ENCODE peak calls at places on chromosomes 6 and 20, in seven cellular contexts. D, M, Z, B, H, A and T are unnamed samples.

GRCh38 chr20:62585571-62585970 is 56.7 kb upstream of the SLCO4A1 start:
- DNase-seq in M (no peak), A (no peak), B (no peak), H (no peak), Z (peak; percentile 73), D (no peak), T (no peak)

GRCh38 chr20:32685541-32686529 is 12.1 kb upstream of the C20orf203 start:
- DNase-seq in M (peak; percentile 72), A (no peak), H (no peak), D (peak; percentile 46), Z (no peak), B (no peak), T (no peak)

GRCh38 chr20:63316502-63316921 is 23.5 kb downstream of the COL20A1 start:
- DNase-seq in Z (peak; percentile 66), H (no peak), B (no peak), A (no peak), M (peak; percentile 40), D (no peak), T (no peak)

GRCh38 chr20:62651285-62652021 is 9.2 kb downstream of the SLCO4A1 start:
- DNase-seq in D (peak; percentile 53), H (no peak), B (peak; percentile 88), A (peak; percentile 58), M (peak; percentile 76), Z (no peak), T (no peak)

GRCh38 chr6:52839124-52840055 is 1.2 kb downstream of the GSTA5 start:
- DNase-seq in D (no peak), B (peak; percentile 59), A (peak; percentile 92), Z (peak; percentile 32), H (peak; percentile 76), M (peak; percentile 52), T (peak; percentile 67)

GRCh38 chr6:106027760-106028159 is 58.4 kb upstream of the PRDM1 start:
- DNase-seq in Z (no peak), D (no peak), H (no peak), B (no peak), M (no peak), A (no peak), T (no peak)

GRCh38 chr6:72798196-72798595 is 176.3 kb downstream of the KCNQ5 start:
- DNase-seq in D (no peak), B (no peak), M (no peak), A (no peak), Z (no peak), H (no peak), T (no peak)

GRCh38 chr20:53975761-53976160 is 94.6 kb downstream of the BCAS1 start:
- DNase-seq in A (no peak), D (no peak), Z (peak; percentile 34), M (no peak), H (no peak), B (no peak), T (no peak)

GRCh38 chr6:70563540-70563939 is 3.2 kb upstream of the SDHAF4 start:
- DNase-seq in A (peak; percentile 58), Z (no peak), B (no peak), D (no peak), H (peak; percentile 2), M (no peak), T (no peak)

GRCh38 chr20:25290646-25291431 is 43.0 kb downstream of the PYGB start:
- DNase-seq in H (no peak), A (no peak), B (no peak), Z (peak; percentile 76), M (no peak), D (peak; percentile 14), T (no peak)

GRCh38 chr6:108562503-108562993 is 1.8 kb downstream of the FOXO3 start:
- DNase-seq in H (peak; percentile 52), Z (peak; percentile 83), M (peak; percentile 62), B (peak; percentile 71), D (peak; percentile 64), A (peak; percentile 95), T (no peak)

GRCh38 chr20:58150772-58151171 is 77.7 kb downstream of the ANKRD60 start:
- DNase-seq in A (peak; percentile 87), B (no peak), Z (peak; percentile 63), M (no peak), H (no peak), D (no peak), T (peak; percentile 45)

GRCh38 chr6:31702421-31702818 is 704 bp downstream of the ABHD16A start:
- DNase-seq in H (no peak), M (no peak), Z (no peak), A (no peak), D (no peak), B (no peak), T (no peak)

GRCh38 chr6:109891924-109892323 is 86.2 kb upstream of the GPR6 start:
- DNase-seq in M (peak; percentile 59), H (no peak), B (no peak), D (no peak), Z (no peak), A (no peak), T (no peak)

GRCh38 chr6:167759912-167760311 is 66.8 kb upstream of the AFDN start:
- DNase-seq in B (no peak), A (no peak), D (no peak), H (no peak), Z (no peak), M (no peak), T (no peak)

GRCh38 chr6:97123112-97123511 is 159.9 kb downstream of the MMS22L start:
- DNase-seq in H (no peak), D (no peak), M (no peak), A (no peak), B (no peak), Z (no peak), T (no peak)

GRCh38 chr6:15744824-15745402 is 82.1 kb upstream of the DTNBP1 start:
- DNase-seq in M (no peak), A (no peak), H (no peak), Z (no peak), D (no peak), B (no peak), T (no peak)

GRCh38 chr20:11891081-11891826 is 26.4 kb upstream of the BTBD3 start:
- DNase-seq in Z (peak; percentile 93), H (peak; percentile 43), D (peak; percentile 63), M (peak; percentile 64), B (peak; percentile 51), A (no peak), T (no peak)

GRCh38 chr6:28488916-28489365 is 26.7 kb downstream of the GPX6 start:
- DNase-seq in A (peak; percentile 84), B (no peak), M (no peak), Z (no peak), H (peak; percentile 76), D (no peak), T (peak; percentile 55)

GRCh38 chr6:165205632-165206031 is 103.8 kb downstream of the C6orf118 start:
- DNase-seq in D (no peak), Z (no peak), H (no peak), A (no peak), B (no peak), M (no peak), T (no peak)

GRCh38 chr6:165206798-165207197 is 102.6 kb downstream of the C6orf118 start:
- DNase-seq in A (no peak), B (no peak), H (no peak), M (no peak), D (no peak), Z (no peak), T (no peak)

DNA sequence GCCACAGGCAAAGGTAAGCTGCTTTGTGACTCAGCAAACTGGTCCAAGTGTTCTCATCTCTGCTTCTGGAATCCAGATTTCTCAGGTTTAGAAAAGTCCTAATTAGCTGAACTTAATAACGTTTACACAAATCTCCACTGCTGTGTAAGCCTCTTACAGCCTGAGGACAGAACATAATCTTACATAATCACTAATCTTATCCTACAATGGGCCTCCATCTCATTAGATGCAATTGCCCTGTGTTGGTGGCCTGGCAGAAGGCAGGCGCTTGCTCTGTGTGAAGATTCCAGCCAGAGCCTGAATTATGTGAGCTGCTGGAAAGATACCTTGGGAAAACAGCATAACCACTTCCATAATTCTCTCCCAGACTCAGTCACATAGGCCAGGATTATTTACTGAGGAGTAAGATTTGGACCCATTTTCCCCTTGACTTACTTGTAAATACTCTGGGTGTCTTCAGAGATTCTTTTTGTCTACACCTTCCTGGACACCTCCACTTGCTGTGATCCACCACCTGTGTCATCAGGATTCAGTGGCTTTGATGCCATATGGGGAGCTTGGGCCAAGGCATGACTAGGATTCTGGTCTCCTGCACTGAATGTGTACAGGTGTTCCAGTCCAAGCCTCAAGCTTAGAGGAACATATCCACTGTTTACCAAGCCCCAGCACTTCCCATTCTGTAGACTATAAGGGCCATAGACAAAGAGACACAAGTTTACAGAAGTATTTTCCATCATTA is 104.4 kb downstream of the C6orf118 start:
- DNase-seq in D (no peak), A (no peak), B (no peak), Z (no peak), M (no peak), H (no peak), T (no peak)
- H3K9me3 ChIP-seq in D (peaks cover 10% of the 10 kb centered on the region), A (no peaks in the 10 kb centered on the region), B (no peaks in the 10 kb centered on the region), Z (no peaks in the 10 kb centered on the region), M (no peaks in the 10 kb centered on the region), H (no peaks in the 10 kb centered on the region), T (no peaks in the 10 kb centered on the region)

DNA sequence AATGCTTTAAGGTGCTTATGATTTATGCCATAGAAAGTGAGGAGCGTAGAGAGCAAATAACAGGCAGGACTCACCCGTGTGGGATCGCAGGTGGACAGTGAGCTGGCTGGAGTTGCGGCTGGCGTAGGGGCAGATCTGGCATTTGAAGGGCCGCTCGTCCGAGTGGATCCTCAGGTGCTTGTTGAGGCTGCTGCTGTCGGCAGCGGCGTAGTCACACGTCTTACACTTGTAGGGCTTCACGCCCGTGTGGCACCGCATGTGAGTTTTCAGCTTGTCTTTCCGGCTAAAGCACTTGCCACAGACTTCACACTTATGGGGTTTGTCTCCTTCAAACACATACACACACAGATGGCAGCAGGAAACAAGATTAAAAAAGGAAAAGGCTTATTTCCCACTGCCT is 31.5 kb downstream of the ZFP64 start:
- DNase-seq in H (no peak), Z (peak; percentile 48), B (no peak), D (no peak), M (no peak), A (no peak), T (no peak)
- H3K27ac ChIP-seq in H (no peak overlapping the region), Z (no peak overlapping the region), B (no peak overlapping the region), D (no peak overlapping the region), M (no peak overlapping the region), A (no peak overlapping the region), T (no peak overlapping the region)

DNA sequence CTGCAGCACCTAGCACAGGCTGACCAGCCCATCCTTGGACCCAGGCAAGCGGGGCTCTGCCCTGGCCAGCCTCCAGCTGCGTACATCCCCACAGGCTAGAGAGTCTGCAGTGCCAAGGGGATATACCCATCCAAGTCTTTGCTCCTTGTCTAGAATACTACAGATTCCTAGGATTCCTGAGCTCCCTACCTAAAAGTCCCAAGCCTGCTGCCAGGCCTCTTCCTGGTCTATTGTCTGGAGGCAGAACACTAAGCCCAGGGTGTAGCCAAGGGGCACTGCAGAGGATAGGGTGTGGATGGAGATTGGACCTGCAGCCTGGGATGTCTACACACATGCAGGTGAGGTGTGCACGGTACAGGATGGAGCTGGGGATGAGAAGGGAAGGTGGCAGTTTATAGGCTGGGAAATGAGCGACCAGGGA is 90.0 kb upstream of the SIRPA start:
- DNase-seq in A (peak; percentile 58), B (no peak), D (no peak), M (no peak), Z (no peak), H (no peak), T (no peak)
- H3K4me1 ChIP-seq in A (no peaks in the 10 kb centered on the region), B (peaks cover 48% of the 10 kb centered on the region), D (peaks cover 33% of the 10 kb centered on the region), M (no peaks in the 10 kb centered on the region), Z (peaks cover 18% of the 10 kb centered on the region), H (peaks cover 31% of the 10 kb centered on the region), T (peaks cover 7% of the 10 kb centered on the region)

GRCh38 chr6:82484001-82484400 is 120.4 kb downstream of the TPBG start:
- DNase-seq in H (no peak), D (no peak), B (no peak), A (no peak), Z (no peak), M (no peak), T (no peak)
- H3K9me3 ChIP-seq in H (no peaks in the 10 kb centered on the region), D (peaks cover 48% of the 10 kb centered on the region), B (peaks cover 20% of the 10 kb centered on the region), A (peaks cover 50% of the 10 kb centered on the region), Z (no peaks in the 10 kb centered on the region), M (no peaks in the 10 kb centered on the region), T (peaks cover 3% of the 10 kb centered on the region)